ENCODE peak calls at places on chromosomes 12 and 14, in eight cellular contexts. One of them, this sample, is unnamed.

GRCh38 chr14:91911474-91912032 is 35.9 kb downstream of the FBLN5 start:
- DNase-seq in NCI-H2081: peak
- DNase-seq in activated CD4-positive, alpha-beta T cell treated with anti-CD3 and anti-CD28 coated beads, Interleukin-2, amount 50 U/mL, for 1 hour: peak
- DNase-seq in GM04504: no peak
- DNase-seq in stimulated activated naive CD4-positive, alpha-beta T cell: peak
- DNase-seq in left cardiac atrium: no peak
- DNase-seq in cardiac fibroblast: peak
- DNase-seq in NK-92 treated with Interleukin-12 subunit alpha and Interleukin-12 subunit beta, amount 100 ng/mL, for 24 hours: peak
- DNase-seq in this sample: no peak

GRCh38 chr12:38384816-38385491 is 68.4 kb downstream of the ALG10B start:
- DNase-seq in NCI-H2081: no peak
- DNase-seq in left cardiac atrium: no peak
- DNase-seq in NK-92 treated with Interleukin-12 subunit alpha and Interleukin-12 subunit beta, amount 100 ng/mL, for 24 hours: no peak
- DNase-seq in stimulated activated naive CD4-positive, alpha-beta T cell: no peak
- DNase-seq in cardiac fibroblast: no peak
- DNase-seq in activated CD4-positive, alpha-beta T cell treated with anti-CD3 and anti-CD28 coated beads, Interleukin-2, amount 50 U/mL, for 1 hour: no peak
- DNase-seq in GM04504: no peak
- DNase-seq in this sample: no peak

GRCh38 chr14:55556929-55557623 is 22.9 kb upstream of the KTN1 start:
- DNase-seq in NK-92 treated with Interleukin-12 subunit alpha and Interleukin-12 subunit beta, amount 100 ng/mL, for 24 hours: no peak
- DNase-seq in activated CD4-positive, alpha-beta T cell treated with anti-CD3 and anti-CD28 coated beads, Interleukin-2, amount 50 U/mL, for 1 hour: no peak
- DNase-seq in GM04504: peak
- DNase-seq in NCI-H2081: peak
- DNase-seq in left cardiac atrium: peak
- DNase-seq in stimulated activated naive CD4-positive, alpha-beta T cell: no peak
- DNase-seq in cardiac fibroblast: peak
- DNase-seq in this sample: peak

GRCh38 chr14:50871914-50872732 is at the start of gene ABHD12B:
- DNase-seq in NK-92 treated with Interleukin-12 subunit alpha and Interleukin-12 subunit beta, amount 100 ng/mL, for 24 hours: no peak
- DNase-seq in activated CD4-positive, alpha-beta T cell treated with anti-CD3 and anti-CD28 coated beads, Interleukin-2, amount 50 U/mL, for 1 hour: no peak
- DNase-seq in stimulated activated naive CD4-positive, alpha-beta T cell: no peak
- DNase-seq in cardiac fibroblast: no peak
- DNase-seq in GM04504: no peak
- DNase-seq in left cardiac atrium: peak
- DNase-seq in NCI-H2081: no peak
- DNase-seq in this sample: no peak

GRCh38 chr12:105882404-105882803 is 256.4 kb downstream of the NUAK1 start:
- DNase-seq in stimulated activated naive CD4-positive, alpha-beta T cell: no peak
- DNase-seq in left cardiac atrium: no peak
- DNase-seq in NK-92 treated with Interleukin-12 subunit alpha and Interleukin-12 subunit beta, amount 100 ng/mL, for 24 hours: no peak
- DNase-seq in NCI-H2081: no peak
- DNase-seq in activated CD4-positive, alpha-beta T cell treated with anti-CD3 and anti-CD28 coated beads, Interleukin-2, amount 50 U/mL, for 1 hour: no peak
- DNase-seq in cardiac fibroblast: peak
- DNase-seq in GM04504: peak
- DNase-seq in this sample: no peak

GRCh38 chr12:3117628-3118027 is 40.4 kb downstream of the TSPAN9 start:
- DNase-seq in activated CD4-positive, alpha-beta T cell treated with anti-CD3 and anti-CD28 coated beads, Interleukin-2, amount 50 U/mL, for 1 hour: no peak
- DNase-seq in GM04504: peak
- DNase-seq in stimulated activated naive CD4-positive, alpha-beta T cell: no peak
- DNase-seq in NK-92 treated with Interleukin-12 subunit alpha and Interleukin-12 subunit beta, amount 100 ng/mL, for 24 hours: no peak
- DNase-seq in cardiac fibroblast: peak
- DNase-seq in NCI-H2081: no peak
- DNase-seq in left cardiac atrium: peak
- DNase-seq in this sample: peak

GRCh38 chr12:57401165-57401564 is 29.7 kb downstream of the R3HDM2 start:
- DNase-seq in NK-92 treated with Interleukin-12 subunit alpha and Interleukin-12 subunit beta, amount 100 ng/mL, for 24 hours: no peak
- DNase-seq in NCI-H2081: no peak
- DNase-seq in stimulated activated naive CD4-positive, alpha-beta T cell: no peak
- DNase-seq in GM04504: no peak
- DNase-seq in activated CD4-positive, alpha-beta T cell treated with anti-CD3 and anti-CD28 coated beads, Interleukin-2, amount 50 U/mL, for 1 hour: no peak
- DNase-seq in left cardiac atrium: no peak
- DNase-seq in cardiac fibroblast: no peak
- DNase-seq in this sample: no peak

GRCh38 chr12:130929363-130929762 is 24.3 kb upstream of the ADGRD1 start:
- DNase-seq in NCI-H2081: no peak
- DNase-seq in GM04504: no peak
- DNase-seq in NK-92 treated with Interleukin-12 subunit alpha and Interleukin-12 subunit beta, amount 100 ng/mL, for 24 hours: no peak
- DNase-seq in activated CD4-positive, alpha-beta T cell treated with anti-CD3 and anti-CD28 coated beads, Interleukin-2, amount 50 U/mL, for 1 hour: no peak
- DNase-seq in stimulated activated naive CD4-positive, alpha-beta T cell: no peak
- DNase-seq in left cardiac atrium: no peak
- DNase-seq in cardiac fibroblast: no peak
- DNase-seq in this sample: no peak

GRCh38 chr12:49357099-49357678 is 10.1 kb upstream of the SPATS2 start:
- DNase-seq in NCI-H2081: no peak
- DNase-seq in NK-92 treated with Interleukin-12 subunit alpha and Interleukin-12 subunit beta, amount 100 ng/mL, for 24 hours: no peak
- DNase-seq in activated CD4-positive, alpha-beta T cell treated with anti-CD3 and anti-CD28 coated beads, Interleukin-2, amount 50 U/mL, for 1 hour: no peak
- DNase-seq in left cardiac atrium: no peak
- DNase-seq in GM04504: no peak
- DNase-seq in stimulated activated naive CD4-positive, alpha-beta T cell: no peak
- DNase-seq in cardiac fibroblast: peak
- DNase-seq in this sample: peak

GRCh38 chr12:20269352-20270067 is 98.8 kb upstream of the PDE3A start:
- DNase-seq in cardiac fibroblast: no peak
- DNase-seq in NK-92 treated with Interleukin-12 subunit alpha and Interleukin-12 subunit beta, amount 100 ng/mL, for 24 hours: no peak
- DNase-seq in left cardiac atrium: no peak
- DNase-seq in activated CD4-positive, alpha-beta T cell treated with anti-CD3 and anti-CD28 coated beads, Interleukin-2, amount 50 U/mL, for 1 hour: no peak
- DNase-seq in NCI-H2081: no peak
- DNase-seq in stimulated activated naive CD4-positive, alpha-beta T cell: no peak
- DNase-seq in GM04504: no peak
- DNase-seq in this sample: no peak

GRCh38 chr14:34649344-34649743 is 19.4 kb upstream of the SNX6 start:
- DNase-seq in left cardiac atrium: no peak
- DNase-seq in NCI-H2081: no peak
- DNase-seq in cardiac fibroblast: peak
- DNase-seq in activated CD4-positive, alpha-beta T cell treated with anti-CD3 and anti-CD28 coated beads, Interleukin-2, amount 50 U/mL, for 1 hour: no peak
- DNase-seq in stimulated activated naive CD4-positive, alpha-beta T cell: no peak
- DNase-seq in GM04504: peak
- DNase-seq in NK-92 treated with Interleukin-12 subunit alpha and Interleukin-12 subunit beta, amount 100 ng/mL, for 24 hours: no peak
- DNase-seq in this sample: peak

GRCh38 chr12:110165540-110166159 is 41.5 kb downstream of the IFT81 start:
- DNase-seq in cardiac fibroblast: no peak
- DNase-seq in stimulated activated naive CD4-positive, alpha-beta T cell: no peak
- DNase-seq in NCI-H2081: peak
- DNase-seq in left cardiac atrium: no peak
- DNase-seq in GM04504: no peak
- DNase-seq in activated CD4-positive, alpha-beta T cell treated with anti-CD3 and anti-CD28 coated beads, Interleukin-2, amount 50 U/mL, for 1 hour: no peak
- DNase-seq in NK-92 treated with Interleukin-12 subunit alpha and Interleukin-12 subunit beta, amount 100 ng/mL, for 24 hours: no peak
- DNase-seq in this sample: no peak

GRCh38 chr12:39490500-39491276 is 47.8 kb upstream of the KIF21A start:
- DNase-seq in GM04504: peak
- DNase-seq in activated CD4-positive, alpha-beta T cell treated with anti-CD3 and anti-CD28 coated beads, Interleukin-2, amount 50 U/mL, for 1 hour: no peak
- DNase-seq in NCI-H2081: no peak
- DNase-seq in left cardiac atrium: no peak
- DNase-seq in cardiac fibroblast: peak
- DNase-seq in NK-92 treated with Interleukin-12 subunit alpha and Interleukin-12 subunit beta, amount 100 ng/mL, for 24 hours: no peak
- DNase-seq in stimulated activated naive CD4-positive, alpha-beta T cell: no peak
- DNase-seq in this sample: peak

GRCh38 chr12:119788783-119789182 is 88.3 kb downstream of the CIT start:
- DNase-seq in NK-92 treated with Interleukin-12 subunit alpha and Interleukin-12 subunit beta, amount 100 ng/mL, for 24 hours: no peak
- DNase-seq in NCI-H2081: no peak
- DNase-seq in left cardiac atrium: no peak
- DNase-seq in GM04504: no peak
- DNase-seq in stimulated activated naive CD4-positive, alpha-beta T cell: no peak
- DNase-seq in cardiac fibroblast: peak
- DNase-seq in activated CD4-positive, alpha-beta T cell treated with anti-CD3 and anti-CD28 coated beads, Interleukin-2, amount 50 U/mL, for 1 hour: no peak
- DNase-seq in this sample: peak

GRCh38 chr12:63802012-63802608 is 22.4 kb downstream of the RXYLT1 start:
- DNase-seq in GM04504: no peak
- DNase-seq in left cardiac atrium: no peak
- DNase-seq in stimulated activated naive CD4-positive, alpha-beta T cell: no peak
- DNase-seq in cardiac fibroblast: peak
- DNase-seq in NCI-H2081: peak
- DNase-seq in activated CD4-positive, alpha-beta T cell treated with anti-CD3 and anti-CD28 coated beads, Interleukin-2, amount 50 U/mL, for 1 hour: no peak
- DNase-seq in NK-92 treated with Interleukin-12 subunit alpha and Interleukin-12 subunit beta, amount 100 ng/mL, for 24 hours: no peak
- DNase-seq in this sample: peak

GRCh38 chr12:32995623-32996022 is 99.0 kb upstream of the PKP2 start:
- DNase-seq in left cardiac atrium: no peak
- DNase-seq in NK-92 treated with Interleukin-12 subunit alpha and Interleukin-12 subunit beta, amount 100 ng/mL, for 24 hours: no peak
- DNase-seq in activated CD4-positive, alpha-beta T cell treated with anti-CD3 and anti-CD28 coated beads, Interleukin-2, amount 50 U/mL, for 1 hour: no peak
- DNase-seq in stimulated activated naive CD4-positive, alpha-beta T cell: no peak
- DNase-seq in GM04504: no peak
- DNase-seq in NCI-H2081: no peak
- DNase-seq in cardiac fibroblast: no peak
- DNase-seq in this sample: no peak

GRCh38 chr12:112164326-112164660 is 38.9 kb downstream of the TRAFD1 start:
- DNase-seq in activated CD4-positive, alpha-beta T cell treated with anti-CD3 and anti-CD28 coated beads, Interleukin-2, amount 50 U/mL, for 1 hour: no peak
- DNase-seq in GM04504: no peak
- DNase-seq in NK-92 treated with Interleukin-12 subunit alpha and Interleukin-12 subunit beta, amount 100 ng/mL, for 24 hours: no peak
- DNase-seq in left cardiac atrium: no peak
- DNase-seq in stimulated activated naive CD4-positive, alpha-beta T cell: no peak
- DNase-seq in NCI-H2081: no peak
- DNase-seq in cardiac fibroblast: no peak
- DNase-seq in this sample: no peak

GRCh38 chr12:102120564-102120873 is 536 bp downstream of the PARPBP start:
- DNase-seq in NK-92 treated with Interleukin-12 subunit alpha and Interleukin-12 subunit beta, amount 100 ng/mL, for 24 hours: no peak
- DNase-seq in stimulated activated naive CD4-positive, alpha-beta T cell: no peak
- DNase-seq in NCI-H2081: no peak
- DNase-seq in activated CD4-positive, alpha-beta T cell treated with anti-CD3 and anti-CD28 coated beads, Interleukin-2, amount 50 U/mL, for 1 hour: no peak
- DNase-seq in GM04504: no peak
- DNase-seq in cardiac fibroblast: no peak
- DNase-seq in left cardiac atrium: no peak
- DNase-seq in this sample: no peak

GRCh38 chr12:80681786-80682185 is 25.6 kb upstream of the MYF6 start:
- DNase-seq in GM04504: no peak
- DNase-seq in stimulated activated naive CD4-positive, alpha-beta T cell: no peak
- DNase-seq in NCI-H2081: no peak
- DNase-seq in left cardiac atrium: no peak
- DNase-seq in cardiac fibroblast: no peak
- DNase-seq in NK-92 treated with Interleukin-12 subunit alpha and Interleukin-12 subunit beta, amount 100 ng/mL, for 24 hours: no peak
- DNase-seq in activated CD4-positive, alpha-beta T cell treated with anti-CD3 and anti-CD28 coated beads, Interleukin-2, amount 50 U/mL, for 1 hour: no peak
- DNase-seq in this sample: no peak

GRCh38 chr12:128365831-128366231 is 98.9 kb downstream of the TMEM132C start:
- DNase-seq in activated CD4-positive, alpha-beta T cell treated with anti-CD3 and anti-CD28 coated beads, Interleukin-2, amount 50 U/mL, for 1 hour: no peak
- DNase-seq in NK-92 treated with Interleukin-12 subunit alpha and Interleukin-12 subunit beta, amount 100 ng/mL, for 24 hours: no peak
- DNase-seq in left cardiac atrium: peak
- DNase-seq in GM04504: no peak
- DNase-seq in NCI-H2081: no peak
- DNase-seq in cardiac fibroblast: no peak
- DNase-seq in stimulated activated naive CD4-positive, alpha-beta T cell: no peak
- DNase-seq in this sample: no peak

GRCh38 chr12:26239508-26240328 is 44.3 kb downstream of the SSPN start:
- DNase-seq in stimulated activated naive CD4-positive, alpha-beta T cell: no peak
- DNase-seq in cardiac fibroblast: peak
- DNase-seq in NK-92 treated with Interleukin-12 subunit alpha and Interleukin-12 subunit beta, amount 100 ng/mL, for 24 hours: no peak
- DNase-seq in left cardiac atrium: peak
- DNase-seq in GM04504: peak
- DNase-seq in activated CD4-positive, alpha-beta T cell treated with anti-CD3 and anti-CD28 coated beads, Interleukin-2, amount 50 U/mL, for 1 hour: no peak
- DNase-seq in NCI-H2081: no peak
- DNase-seq in this sample: peak

GRCh38 chr12:55037349-55037748 is 17.6 kb downstream of the NEUROD4 start:
- DNase-seq in GM04504: no peak
- DNase-seq in left cardiac atrium: no peak
- DNase-seq in stimulated activated naive CD4-positive, alpha-beta T cell: no peak
- DNase-seq in activated CD4-positive, alpha-beta T cell treated with anti-CD3 and anti-CD28 coated beads, Interleukin-2, amount 50 U/mL, for 1 hour: no peak
- DNase-seq in NK-92 treated with Interleukin-12 subunit alpha and Interleukin-12 subunit beta, amount 100 ng/mL, for 24 hours: no peak
- DNase-seq in NCI-H2081: no peak
- DNase-seq in cardiac fibroblast: no peak
- DNase-seq in this sample: no peak

GRCh38 chr12:126182619-126183236 is 1117.5 kb downstream of the AACS start:
- DNase-seq in NK-92 treated with Interleukin-12 subunit alpha and Interleukin-12 subunit beta, amount 100 ng/mL, for 24 hours: no peak
- DNase-seq in NCI-H2081: no peak
- DNase-seq in activated CD4-positive, alpha-beta T cell treated with anti-CD3 and anti-CD28 coated beads, Interleukin-2, amount 50 U/mL, for 1 hour: no peak
- DNase-seq in GM04504: peak
- DNase-seq in stimulated activated naive CD4-positive, alpha-beta T cell: no peak
- DNase-seq in left cardiac atrium: no peak
- DNase-seq in cardiac fibroblast: peak
- DNase-seq in this sample: no peak

GRCh38 chr14:60722163-60722835 is 1.9 kb downstream of the SIX4 start:
- DNase-seq in activated CD4-positive, alpha-beta T cell treated with anti-CD3 and anti-CD28 coated beads, Interleukin-2, amount 50 U/mL, for 1 hour: peak
- DNase-seq in left cardiac atrium: no peak
- DNase-seq in NCI-H2081: peak
- DNase-seq in stimulated activated naive CD4-positive, alpha-beta T cell: peak
- DNase-seq in GM04504: no peak
- DNase-seq in NK-92 treated with Interleukin-12 subunit alpha and Interleukin-12 subunit beta, amount 100 ng/mL, for 24 hours: no peak
- DNase-seq in cardiac fibroblast: peak
- DNase-seq in this sample: peak

GRCh38 chr12:58731096-58731495 is 189.2 kb downstream of the LRIG3 start:
- DNase-seq in NK-92 treated with Interleukin-12 subunit alpha and Interleukin-12 subunit beta, amount 100 ng/mL, for 24 hours: no peak
- DNase-seq in stimulated activated naive CD4-positive, alpha-beta T cell: no peak
- DNase-seq in left cardiac atrium: no peak
- DNase-seq in cardiac fibroblast: no peak
- DNase-seq in NCI-H2081: no peak
- DNase-seq in activated CD4-positive, alpha-beta T cell treated with anti-CD3 and anti-CD28 coated beads, Interleukin-2, amount 50 U/mL, for 1 hour: no peak
- DNase-seq in GM04504: no peak
- DNase-seq in this sample: no peak

GRCh38 chr12:98373982-98374381 is 141.4 kb upstream of the TMPO start:
- DNase-seq in left cardiac atrium: no peak
- DNase-seq in cardiac fibroblast: peak
- DNase-seq in NK-92 treated with Interleukin-12 subunit alpha and Interleukin-12 subunit beta, amount 100 ng/mL, for 24 hours: no peak
- DNase-seq in activated CD4-positive, alpha-beta T cell treated with anti-CD3 and anti-CD28 coated beads, Interleukin-2, amount 50 U/mL, for 1 hour: no peak
- DNase-seq in GM04504: no peak
- DNase-seq in stimulated activated naive CD4-positive, alpha-beta T cell: no peak
- DNase-seq in NCI-H2081: peak
- DNase-seq in this sample: no peak

GRCh38 chr12:49369723-49370145 is 2.5 kb downstream of the SPATS2 start:
- DNase-seq in activated CD4-positive, alpha-beta T cell treated with anti-CD3 and anti-CD28 coated beads, Interleukin-2, amount 50 U/mL, for 1 hour: no peak
- DNase-seq in NK-92 treated with Interleukin-12 subunit alpha and Interleukin-12 subunit beta, amount 100 ng/mL, for 24 hours: no peak
- DNase-seq in stimulated activated naive CD4-positive, alpha-beta T cell: no peak
- DNase-seq in cardiac fibroblast: peak
- DNase-seq in left cardiac atrium: peak
- DNase-seq in NCI-H2081: peak
- DNase-seq in GM04504: no peak
- DNase-seq in this sample: no peak

GRCh38 chr14:55350461-55350860 is 61.2 kb downstream of the ATG14 start:
- DNase-seq in left cardiac atrium: no peak
- DNase-seq in cardiac fibroblast: no peak
- DNase-seq in NCI-H2081: no peak
- DNase-seq in NK-92 treated with Interleukin-12 subunit alpha and Interleukin-12 subunit beta, amount 100 ng/mL, for 24 hours: no peak
- DNase-seq in GM04504: no peak
- DNase-seq in stimulated activated naive CD4-positive, alpha-beta T cell: no peak
- DNase-seq in activated CD4-positive, alpha-beta T cell treated with anti-CD3 and anti-CD28 coated beads, Interleukin-2, amount 50 U/mL, for 1 hour: no peak
- DNase-seq in this sample: no peak

GRCh38 chr14:53929871-53930685 is 26.5 kb downstream of the BMP4 start:
- DNase-seq in NCI-H2081: peak
- DNase-seq in activated CD4-positive, alpha-beta T cell treated with anti-CD3 and anti-CD28 coated beads, Interleukin-2, amount 50 U/mL, for 1 hour: no peak
- DNase-seq in cardiac fibroblast: no peak
- DNase-seq in NK-92 treated with Interleukin-12 subunit alpha and Interleukin-12 subunit beta, amount 100 ng/mL, for 24 hours: no peak
- DNase-seq in GM04504: no peak
- DNase-seq in left cardiac atrium: no peak
- DNase-seq in stimulated activated naive CD4-positive, alpha-beta T cell: no peak
- DNase-seq in this sample: no peak

GRCh38 chr14:103070263-103070885 is 13.0 kb upstream of the CDC42BPB start:
- DNase-seq in cardiac fibroblast: no peak
- DNase-seq in left cardiac atrium: no peak
- DNase-seq in NCI-H2081: no peak
- DNase-seq in stimulated activated naive CD4-positive, alpha-beta T cell: no peak
- DNase-seq in NK-92 treated with Interleukin-12 subunit alpha and Interleukin-12 subunit beta, amount 100 ng/mL, for 24 hours: no peak
- DNase-seq in GM04504: no peak
- DNase-seq in activated CD4-positive, alpha-beta T cell treated with anti-CD3 and anti-CD28 coated beads, Interleukin-2, amount 50 U/mL, for 1 hour: no peak
- DNase-seq in this sample: no peak

GRCh38 chr12:112855375-112855774 is 51.4 kb upstream of the OAS1 start:
- DNase-seq in GM04504: no peak
- DNase-seq in NK-92 treated with Interleukin-12 subunit alpha and Interleukin-12 subunit beta, amount 100 ng/mL, for 24 hours: no peak
- DNase-seq in left cardiac atrium: no peak
- DNase-seq in cardiac fibroblast: no peak
- DNase-seq in NCI-H2081: no peak
- DNase-seq in stimulated activated naive CD4-positive, alpha-beta T cell: no peak
- DNase-seq in activated CD4-positive, alpha-beta T cell treated with anti-CD3 and anti-CD28 coated beads, Interleukin-2, amount 50 U/mL, for 1 hour: no peak
- DNase-seq in this sample: no peak

GRCh38 chr12:8145754-8146415 is 10.9 kb upstream of the ZNF705A start:
- DNase-seq in left cardiac atrium: peak
- DNase-seq in NCI-H2081: no peak
- DNase-seq in GM04504: peak
- DNase-seq in NK-92 treated with Interleukin-12 subunit alpha and Interleukin-12 subunit beta, amount 100 ng/mL, for 24 hours: no peak
- DNase-seq in activated CD4-positive, alpha-beta T cell treated with anti-CD3 and anti-CD28 coated beads, Interleukin-2, amount 50 U/mL, for 1 hour: no peak
- DNase-seq in stimulated activated naive CD4-positive, alpha-beta T cell: no peak
- DNase-seq in cardiac fibroblast: peak
- DNase-seq in this sample: peak

GRCh38 chr14:95722525-95723190 is 8.7 kb upstream of the TCL1A start:
- DNase-seq in NCI-H2081: no peak
- DNase-seq in left cardiac atrium: no peak
- DNase-seq in NK-92 treated with Interleukin-12 subunit alpha and Interleukin-12 subunit beta, amount 100 ng/mL, for 24 hours: no peak
- DNase-seq in GM04504: no peak
- DNase-seq in cardiac fibroblast: no peak
- DNase-seq in activated CD4-positive, alpha-beta T cell treated with anti-CD3 and anti-CD28 coated beads, Interleukin-2, amount 50 U/mL, for 1 hour: no peak
- DNase-seq in stimulated activated naive CD4-positive, alpha-beta T cell: no peak
- DNase-seq in this sample: no peak

GRCh38 chr12:91119089-91119488 is 7.8 kb upstream of the LUM start:
- DNase-seq in left cardiac atrium: no peak
- DNase-seq in activated CD4-positive, alpha-beta T cell treated with anti-CD3 and anti-CD28 coated beads, Interleukin-2, amount 50 U/mL, for 1 hour: no peak
- DNase-seq in stimulated activated naive CD4-positive, alpha-beta T cell: no peak
- DNase-seq in GM04504: no peak
- DNase-seq in NK-92 treated with Interleukin-12 subunit alpha and Interleukin-12 subunit beta, amount 100 ng/mL, for 24 hours: no peak
- DNase-seq in cardiac fibroblast: no peak
- DNase-seq in NCI-H2081: no peak
- DNase-seq in this sample: no peak

This sample was measured in foreskin fibroblast.